ENCODE peak calls at places on chromosomes 1 and 21, in five cellular contexts. Y is stimulated activated CD8-positive, alpha-beta memory T cell treated with anti-CD3 and anti-CD28 coated beads, Interleukin-7, amount 100 ng/mL, for 1 hour; E is fibroblast of lung; A is NCI-H1436; D is BJ. K is an unnamed sample.
A peak's percentile ranks its signal among the peaks of the same experiment; 100 is the strongest.

GRCh38 chr21:45534591-45535331 is 7.5 kb downstream of the SLC19A1 start:
- DNase-seq in E (peak; percentile 32), D (no peak), A (no peak), Y (no peak), K (no peak)

GRCh38 chr21:35400233-35400939 is 351.3 kb upstream of the RUNX1 start:
- DNase-seq in A (peak; percentile 73), Y (no peak), E (peak; percentile 85), D (no peak), K (no peak)

GRCh38 chr1:167120899-167121298 is 27.0 kb downstream of the STYXL2 start:
- DNase-seq in A (no peak), Y (no peak), E (no peak), D (no peak), K (no peak)

GRCh38 chr1:60573726-60574409 is 500.3 kb upstream of the C1orf87 start:
- DNase-seq in D (no peak), A (no peak), E (peak; percentile 69), Y (no peak), K (no peak)

GRCh38 chr1:113928129-113928949 is 785 bp upstream of the HIPK1 start:
- DNase-seq in Y (no peak), D (no peak), A (no peak), E (no peak), K (no peak)

GRCh38 chr21:29018540-29018939 is 609 bp downstream of the RWDD2B start:
- DNase-seq in A (no peak), D (no peak), Y (no peak), E (peak; percentile 20), K (no peak)

GRCh38 chr1:203351037-203351625 is at the start of gene FMOD:
- DNase-seq in Y (no peak), D (no peak), E (peak; percentile 72), A (no peak), K (no peak)

GRCh38 chr1:182635871-182636270 is 31.7 kb upstream of the RGS16 start:
- DNase-seq in D (no peak), Y (no peak), A (no peak), E (no peak), K (no peak)

GRCh38 chr1:49333946-49334345 is 557.3 kb upstream of the BEND5 start:
- DNase-seq in D (no peak), E (no peak), A (no peak), Y (no peak), K (no peak)

GRCh38 chr1:64223329-64224151 is 20.1 kb downstream of the UBE2U start:
- DNase-seq in A (no peak), E (peak; percentile 95), Y (no peak), D (peak; percentile 70), K (no peak)

GRCh38 chr1:168285971-168286628 is 5.4 kb downstream of the TBX19 start:
- DNase-seq in D (no peak), Y (no peak), E (no peak), A (no peak), K (no peak)

GRCh38 chr1:159900086-159900680 is at the start of gene CFAP45:
- DNase-seq in Y (no peak), D (no peak), E (peak; percentile 77), A (peak; percentile 92), K (no peak)

GRCh38 chr1:1921459-1921862 is 2.4 kb upstream of the TMEM52 start:
- DNase-seq in E (no peak), A (no peak), D (no peak), Y (no peak), K (no peak)

GRCh38 chr1:159868766-159869165 is 6.3 kb upstream of the VSIG8 start:
- DNase-seq in D (no peak), A (no peak), Y (no peak), E (no peak), K (no peak)

GRCh38 chr1:203035111-203036000 is 9.1 kb downstream of the PPFIA4 start:
- DNase-seq in A (no peak), Y (no peak), E (no peak), D (no peak), K (no peak)

GRCh38 chr1:226201029-226201593 is 14.6 kb upstream of the ACBD3 start:
- DNase-seq in A (no peak), D (no peak), Y (no peak), E (peak; percentile 28), K (no peak)

GRCh38 chr1:109906160-109906838 is 4.3 kb upstream of the CSF1 start:
- DNase-seq in E (no peak), A (no peak), Y (peak; percentile 15), D (no peak), K (no peak)

GRCh38 chr1:243739335-243740003 is 110.6 kb downstream of the AKT3 start:
- DNase-seq in A (no peak), Y (no peak), E (no peak), D (no peak), K (no peak)

GRCh38 chr1:230149751-230150584 is 82.9 kb downstream of the GALNT2 start:
- DNase-seq in E (no peak), D (no peak), Y (no peak), A (no peak), K (no peak)

GRCh38 chr1:232678185-232678886 is 48.4 kb upstream of the SIPA1L2 start:
- DNase-seq in Y (no peak), A (peak; percentile 17), D (no peak), E (peak; percentile 37), K (no peak)

GRCh38 chr1:206921772-206922265 is at the start of gene FCMR:
- DNase-seq in D (no peak), E (no peak), A (no peak), Y (no peak), K (no peak)

GRCh38 chr1:17148950-17149608 is 29.8 kb upstream of the PADI2 start:
- DNase-seq in Y (no peak), A (no peak), E (no peak), D (no peak), K (no peak)

GRCh38 chr1:31019401-31019800 is 46.1 kb downstream of the PUM1 start:
- DNase-seq in E (no peak), D (no peak), A (no peak), Y (no peak), K (no peak)

GRCh38 chr1:17762313-17762712 is 7.2 kb downstream of the ACTL8 start:
- DNase-seq in D (no peak), A (no peak), Y (no peak), E (no peak), K (no peak)

GRCh38 chr1:61436491-61437120 is 288.3 kb downstream of the TM2D1 start:
- DNase-seq in Y (no peak), A (no peak), E (no peak), D (no peak), K (no peak)

GRCh38 chr1:180617769-180618168 is 14.1 kb upstream of the XPR1 start:
- DNase-seq in D (no peak), Y (no peak), E (no peak), A (no peak), K (no peak)

GRCh38 chr1:248288385-248288784 is 10.6 kb upstream of the OR2T33 start:
- DNase-seq in A (no peak), E (no peak), Y (no peak), D (no peak), K (no peak)

GRCh38 chr1:158019177-158019868 is 25.9 kb downstream of the KIRREL1 start:
- DNase-seq in D (peak; percentile 86), E (peak; percentile 93), A (no peak), Y (no peak), K (no peak)

GRCh38 chr1:160993544-160993943 is 27.4 kb downstream of the F11R start:
- DNase-seq in E (peak; percentile 82), A (no peak), D (peak; percentile 35), Y (no peak), K (no peak)

GRCh38 chr1:32988665-32989064 is 24.1 kb upstream of the RNF19B start:
- DNase-seq in A (no peak), D (peak; percentile 37), Y (no peak), E (peak; percentile 87), K (no peak)

GRCh38 chr1:195886000-195886399 is 722.2 kb downstream of the KCNT2 start:
- DNase-seq in A (no peak), D (no peak), E (no peak), Y (no peak), K (no peak)

GRCh38 chr1:174726880-174727585 is 272.7 kb upstream of the CACYBP start:
- DNase-seq in D (no peak), Y (no peak), A (no peak), E (no peak), K (no peak)

GRCh38 chr1:226691257-226691656 is 47.8 kb downstream of the ITPKB start:
- DNase-seq in E (no peak), Y (no peak), A (no peak), D (no peak), K (no peak)

GRCh38 chr1:226436855-226437491 is 29.1 kb upstream of the PARP1 start:
- DNase-seq in A (peak; percentile 94), Y (no peak), E (no peak), D (no peak), K (peak; percentile 16)

GRCh38 chr1:177495878-177496277 is 325.1 kb downstream of the BRINP2 start:
- DNase-seq in E (no peak), Y (no peak), A (no peak), D (no peak), K (no peak)

K was measured in esophagus squamous epithelium.